ENCODE peak calls at places on chromosomes 7 and 10, in eight cellular contexts. One of them, this sample, is unnamed.

GRCh38 chr10:73601486-73601921 is 10.4 kb upstream of the USP54 start:
- DNase-seq in body of pancreas: peak
- DNase-seq in A549: no peak
- DNase-seq in transverse colon: peak
- DNase-seq in ovary: no peak
- DNase-seq in NB4: no peak
- DNase-seq in GM12892: no peak
- DNase-seq in uterus: no peak
- DNase-seq in this sample: no peak

GRCh38 chr10:9262770-9263169 is 1208.3 kb downstream of the GATA3 start:
- DNase-seq in transverse colon: no peak
- DNase-seq in ovary: no peak
- DNase-seq in A549: no peak
- DNase-seq in body of pancreas: no peak
- DNase-seq in uterus: no peak
- DNase-seq in GM12892: no peak
- DNase-seq in NB4: no peak
- DNase-seq in this sample: no peak

GRCh38 chr7:151315038-151315655 is 26.5 kb upstream of the NUB1 start:
- DNase-seq in body of pancreas: peak
- DNase-seq in A549: peak
- DNase-seq in transverse colon: peak
- DNase-seq in NB4: peak
- DNase-seq in GM12892: peak
- DNase-seq in uterus: peak
- DNase-seq in ovary: peak
- DNase-seq in this sample: peak

GRCh38 chr10:33155720-33156638 is 178.5 kb downstream of the NRP1 start:
- DNase-seq in A549: peak
- DNase-seq in body of pancreas: peak
- DNase-seq in transverse colon: no peak
- DNase-seq in uterus: no peak
- DNase-seq in ovary: no peak
- DNase-seq in NB4: peak
- DNase-seq in GM12892: peak
- DNase-seq in this sample: peak

GRCh38 chr7:90625562-90625961 is 29.4 kb downstream of the CDK14 start:
- DNase-seq in uterus: peak
- DNase-seq in A549: no peak
- DNase-seq in body of pancreas: peak
- DNase-seq in GM12892: no peak
- DNase-seq in ovary: peak
- DNase-seq in NB4: no peak
- DNase-seq in transverse colon: peak
- DNase-seq in this sample: no peak

GRCh38 chr7:13852281-13852968 is 137.0 kb downstream of the ETV1 start:
- DNase-seq in ovary: no peak
- DNase-seq in GM12892: no peak
- DNase-seq in body of pancreas: no peak
- DNase-seq in transverse colon: no peak
- DNase-seq in A549: no peak
- DNase-seq in NB4: no peak
- DNase-seq in uterus: no peak
- DNase-seq in this sample: no peak

GRCh38 chr10:72277340-72277995 is 3.7 kb downstream of the DDIT4 start:
- DNase-seq in A549: no peak
- DNase-seq in body of pancreas: peak
- DNase-seq in GM12892: no peak
- DNase-seq in ovary: no peak
- DNase-seq in NB4: no peak
- DNase-seq in uterus: no peak
- DNase-seq in transverse colon: no peak
- DNase-seq in this sample: no peak

GRCh38 chr7:141663081-141663510 is 38.9 kb downstream of the DENND11 start:
- DNase-seq in A549: peak
- DNase-seq in GM12892: no peak
- DNase-seq in ovary: no peak
- DNase-seq in NB4: peak
- DNase-seq in transverse colon: peak
- DNase-seq in uterus: no peak
- DNase-seq in body of pancreas: peak
- DNase-seq in this sample: peak

GRCh38 chr7:23469961-23470250 is 385 bp downstream of the IGF2BP3 start:
- DNase-seq in NB4: no peak
- DNase-seq in body of pancreas: no peak
- DNase-seq in GM12892: no peak
- DNase-seq in transverse colon: no peak
- DNase-seq in uterus: no peak
- DNase-seq in A549: no peak
- DNase-seq in ovary: no peak
- DNase-seq in this sample: no peak

GRCh38 chr10:8069627-8070026 is 15.1 kb downstream of the GATA3 start:
- DNase-seq in A549: no peak
- DNase-seq in transverse colon: no peak
- DNase-seq in body of pancreas: no peak
- DNase-seq in NB4: no peak
- DNase-seq in GM12892: no peak
- DNase-seq in ovary: no peak
- DNase-seq in uterus: no peak
- DNase-seq in this sample: no peak

GRCh38 chr7:29859491-29860180 is 53.3 kb downstream of the WIPF3 start:
- DNase-seq in ovary: no peak
- DNase-seq in A549: no peak
- DNase-seq in body of pancreas: peak
- DNase-seq in NB4: peak
- DNase-seq in GM12892: no peak
- DNase-seq in transverse colon: no peak
- DNase-seq in uterus: no peak
- DNase-seq in this sample: no peak

GRCh38 chr7:45973725-45974532 is 52.9 kb upstream of the IGFBP3 start:
- DNase-seq in uterus: no peak
- DNase-seq in GM12892: no peak
- DNase-seq in A549: no peak
- DNase-seq in body of pancreas: no peak
- DNase-seq in NB4: no peak
- DNase-seq in ovary: no peak
- DNase-seq in transverse colon: no peak
- DNase-seq in this sample: no peak

GRCh38 chr10:11594589-11595394 is 16.7 kb downstream of the USP6NL start:
- DNase-seq in uterus: no peak
- DNase-seq in transverse colon: no peak
- DNase-seq in ovary: no peak
- DNase-seq in GM12892: no peak
- DNase-seq in NB4: peak
- DNase-seq in body of pancreas: no peak
- DNase-seq in A549: no peak
- DNase-seq in this sample: no peak

GRCh38 chr7:75981450-75982305 is 12.7 kb downstream of the TMEM120A start:
- DNase-seq in ovary: no peak
- DNase-seq in body of pancreas: no peak
- DNase-seq in NB4: no peak
- DNase-seq in transverse colon: no peak
- DNase-seq in uterus: peak
- DNase-seq in GM12892: no peak
- DNase-seq in A549: no peak
- DNase-seq in this sample: no peak

GRCh38 chr7:112546723-112547513 is 66.1 kb downstream of the LSMEM1 start:
- DNase-seq in GM12892: no peak
- DNase-seq in body of pancreas: no peak
- DNase-seq in uterus: no peak
- DNase-seq in transverse colon: no peak
- DNase-seq in A549: no peak
- DNase-seq in NB4: peak
- DNase-seq in ovary: no peak
- DNase-seq in this sample: peak

GRCh38 chr7:70595741-70596574 is 536.0 kb upstream of the GALNT17 start:
- DNase-seq in body of pancreas: no peak
- DNase-seq in NB4: no peak
- DNase-seq in GM12892: peak
- DNase-seq in ovary: no peak
- DNase-seq in transverse colon: peak
- DNase-seq in uterus: no peak
- DNase-seq in A549: no peak
- DNase-seq in this sample: no peak

GRCh38 chr7:34832020-34832419 is 174.0 kb downstream of the NPSR1 start:
- DNase-seq in body of pancreas: no peak
- DNase-seq in GM12892: no peak
- DNase-seq in ovary: no peak
- DNase-seq in uterus: no peak
- DNase-seq in transverse colon: no peak
- DNase-seq in A549: no peak
- DNase-seq in NB4: no peak
- DNase-seq in this sample: no peak

GRCh38 chr7:131544449-131545425 is 11.7 kb downstream of the PODXL start:
- DNase-seq in A549: no peak
- DNase-seq in transverse colon: no peak
- DNase-seq in ovary: peak
- DNase-seq in uterus: no peak
- DNase-seq in GM12892: no peak
- DNase-seq in NB4: peak
- DNase-seq in body of pancreas: no peak
- DNase-seq in this sample: peak

GRCh38 chr7:44309271-44310091 is 15.9 kb downstream of the CAMK2B start:
- DNase-seq in GM12892: no peak
- DNase-seq in A549: no peak
- DNase-seq in transverse colon: peak
- DNase-seq in body of pancreas: peak
- DNase-seq in uterus: peak
- DNase-seq in NB4: peak
- DNase-seq in ovary: peak
- DNase-seq in this sample: peak
- TF ChIP-seq POLR2A in GM12892: no peak
- TF ChIP-seq POLR2A in A549: no peak
- TF ChIP-seq POLR2A in transverse colon: no peak
- TF ChIP-seq POLR2A in body of pancreas: no peak
- TF ChIP-seq POLR2A in uterus: no peak
- TF ChIP-seq POLR2A in NB4: no peak
- TF ChIP-seq POLR2A in ovary: no peak
- TF ChIP-seq POLR2A in this sample: no peak

DNA sequence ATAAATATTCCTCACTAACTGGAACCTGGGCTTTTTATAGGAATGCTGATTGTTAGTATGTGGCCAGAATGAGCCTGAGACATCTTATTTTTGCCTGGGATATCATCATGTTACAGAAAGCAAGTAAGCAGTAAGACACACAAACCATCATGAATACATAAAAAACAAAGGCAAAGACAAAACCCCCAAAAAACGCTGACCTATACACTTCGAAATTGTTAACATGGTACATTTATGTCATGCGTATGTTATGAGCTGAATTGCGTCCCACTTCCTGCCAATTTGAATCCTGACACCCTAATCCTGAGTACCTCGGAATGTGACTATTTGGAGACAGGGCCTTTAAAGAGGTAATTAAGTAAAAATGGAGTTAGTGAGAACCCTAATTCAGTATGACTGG is 12.3 kb upstream of the NRF1 start:
- DNase-seq in NB4: no peak
- DNase-seq in transverse colon: no peak
- DNase-seq in GM12892: no peak
- DNase-seq in uterus: no peak
- DNase-seq in A549: no peak
- DNase-seq in ovary: no peak
- DNase-seq in body of pancreas: no peak
- DNase-seq in this sample: no peak
- TF ChIP-seq POLR2A in NB4: no peak
- TF ChIP-seq POLR2A in transverse colon: no peak
- TF ChIP-seq POLR2A in GM12892: no peak
- TF ChIP-seq POLR2A in uterus: no peak
- TF ChIP-seq POLR2A in A549: no peak
- TF ChIP-seq POLR2A in ovary: no peak
- TF ChIP-seq POLR2A in body of pancreas: no peak
- TF ChIP-seq POLR2A in this sample: no peak

GRCh38 chr10:95815701-95816100 is 59.7 kb downstream of the ENTPD1 start:
- DNase-seq in NB4: no peak
- DNase-seq in ovary: no peak
- DNase-seq in GM12892: no peak
- DNase-seq in transverse colon: no peak
- DNase-seq in uterus: no peak
- DNase-seq in body of pancreas: no peak
- DNase-seq in A549: no peak
- DNase-seq in this sample: no peak
- TF ChIP-seq POLR2A in NB4: no peak
- TF ChIP-seq POLR2A in ovary: no peak
- TF ChIP-seq POLR2A in GM12892: no peak
- TF ChIP-seq POLR2A in transverse colon: no peak
- TF ChIP-seq POLR2A in uterus: no peak
- TF ChIP-seq POLR2A in body of pancreas: no peak
- TF ChIP-seq POLR2A in A549: no peak
- TF ChIP-seq POLR2A in this sample: no peak

GRCh38 chr10:63115732-63116383 is 17.3 kb upstream of the NRBF2 start:
- DNase-seq in ovary: peak
- DNase-seq in NB4: no peak
- DNase-seq in GM12892: no peak
- DNase-seq in transverse colon: peak
- DNase-seq in A549: no peak
- DNase-seq in body of pancreas: peak
- DNase-seq in uterus: peak
- DNase-seq in this sample: no peak
- TF ChIP-seq POLR2A in ovary: no peak
- TF ChIP-seq POLR2A in NB4: no peak
- TF ChIP-seq POLR2A in GM12892: no peak
- TF ChIP-seq POLR2A in transverse colon: no peak
- TF ChIP-seq POLR2A in A549: no peak
- TF ChIP-seq POLR2A in body of pancreas: no peak
- TF ChIP-seq POLR2A in uterus: no peak
- TF ChIP-seq POLR2A in this sample: no peak